ENCODE peak calls at places on chromosome 6, in five cellular contexts. Q is A172, X is IMR-90, R is astrocyte of the spinal cord, Y is RPMI7951. P is an unnamed sample.

GRCh38 chr6:100099189-100100074 is 105.4 kb upstream of the MCHR2 start:
- DNase-seq in Y (peak), R (peak), X (peak), Q (peak), P (no peak)

GRCh38 chr6:33061987-33062386 is 11.5 kb downstream of the HLA-DPA1 start:
- DNase-seq in Q (peak), R (no peak), X (peak), Y (peak), P (no peak)

GRCh38 chr6:146890172-146890571 is 291.4 kb downstream of the ADGB start:
- DNase-seq in R (no peak), Y (no peak), X (no peak), Q (no peak), P (no peak)

GRCh38 chr6:139533573-139534471 is 159.4 kb upstream of the CITED2 start:
- DNase-seq in X (peak), R (peak), Q (peak), Y (peak), P (no peak)

GRCh38 chr6:26501482-26501986 is 1.4 kb downstream of the BTN1A1 start:
- DNase-seq in Y (peak), Q (no peak), X (peak), R (no peak), P (peak)

GRCh38 chr6:6348251-6348650 is 27.8 kb upstream of the F13A1 start:
- DNase-seq in X (no peak), R (no peak), Y (no peak), Q (no peak), P (no peak)

GRCh38 chr6:35365599-35366596 is 23.5 kb downstream of the PPARD start:
- DNase-seq in Q (no peak), Y (no peak), R (no peak), X (no peak), P (no peak)

GRCh38 chr6:119917186-119917585 is 567.6 kb upstream of the MAN1A1 start:
- DNase-seq in X (no peak), Q (no peak), R (no peak), Y (no peak), P (no peak)

GRCh38 chr6:4349323-4349722 is 213.9 kb upstream of the ECI2 start:
- DNase-seq in Q (no peak), X (no peak), Y (no peak), R (no peak), P (no peak)

GRCh38 chr6:31529329-31530150 is 778 bp downstream of the MCCD1 start:
- DNase-seq in Y (peak), X (no peak), Q (no peak), R (no peak), P (no peak)

GRCh38 chr6:43972915-43973304 is 154.3 kb downstream of the MRPL14 start:
- DNase-seq in Q (peak), X (peak), R (peak), Y (peak), P (no peak)

GRCh38 chr6:168746013-168746412 is 305.0 kb downstream of the SMOC2 start:
- DNase-seq in X (no peak), R (no peak), Y (no peak), Q (no peak), P (no peak)

GRCh38 chr6:81171991-81172740 is 580.3 kb downstream of the TENT5A start:
- DNase-seq in R (peak), Q (no peak), Y (peak), X (peak), P (no peak)

GRCh38 chr6:55174211-55175013 is at the start of gene HCRTR2:
- DNase-seq in R (no peak), X (peak), Q (no peak), Y (no peak), P (peak)

GRCh38 chr6:90219168-90219985 is 77.3 kb downstream of the BACH2 start:
- DNase-seq in Y (peak), R (peak), X (peak), Q (peak), P (peak)

GRCh38 chr6:89148016-89148750 is 2.3 kb downstream of the PM20D2 start:
- DNase-seq in Q (no peak), R (no peak), Y (peak), X (peak), P (no peak)

GRCh38 chr6:46053034-46053933 is 37.6 kb upstream of the CLIC5 start:
- DNase-seq in R (no peak), X (no peak), Y (no peak), Q (no peak), P (no peak)

GRCh38 chr6:118551063-118551672 is 3.1 kb downstream of the PLN start:
- DNase-seq in Q (peak), Y (peak), R (peak), X (peak), P (no peak)

GRCh38 chr6:124963416-124964083 is 1.3 kb downstream of the RNF217 start:
- DNase-seq in X (peak), Q (no peak), R (peak), Y (peak), P (no peak)

GRCh38 chr6:19796452-19796851 is 40.7 kb upstream of the ID4 start:
- DNase-seq in X (no peak), Q (no peak), Y (no peak), R (no peak), P (no peak)

GRCh38 chr6:36916159-36916558 is 30.4 kb downstream of the C6orf89 start:
- DNase-seq in Q (no peak), Y (no peak), X (peak), R (no peak), P (no peak)

GRCh38 chr6:49553353-49553752 is 2.9 kb downstream of the C6orf141 start:
- DNase-seq in Q (peak), R (peak), Y (peak), X (peak), P (no peak)

GRCh38 chr6:111552999-111553398 is 52.7 kb downstream of the TRAF3IP2 start:
- DNase-seq in Y (no peak), X (no peak), Q (no peak), R (no peak), P (no peak)

GRCh38 chr6:82216549-82216948 is 31.0 kb downstream of the IBTK start:
- DNase-seq in Y (no peak), Q (no peak), X (no peak), R (no peak), P (no peak)

GRCh38 chr6:29424168-29424567 is 9.4 kb downstream of the OR12D1 start:
- DNase-seq in Q (no peak), X (no peak), Y (no peak), R (no peak), P (no peak)

GRCh38 chr6:46491789-46492547 is 719 bp upstream of the RCAN2 start:
- DNase-seq in X (peak), Q (no peak), R (no peak), Y (peak), P (peak)

GRCh38 chr6:31969712-31970603 is 2.0 kb downstream of the DXO start:
- DNase-seq in Q (peak), R (no peak), Y (no peak), X (peak), P (no peak)

GRCh38 chr6:100194535-100194934 is 200.5 kb upstream of the MCHR2 start:
- DNase-seq in Q (no peak), R (no peak), Y (peak), X (no peak), P (no peak)

P was measured in neural crest cell.